ENCODE peak calls at places on chromosome 19, in nine cellular contexts. One of them, this sample, is unnamed.

GRCh38 chr19:5903054-5903501 is 512 bp downstream of the NDUFA11 start:
- DNase-seq in foreskin fibroblast: peak; percentile 73
- DNase-seq in astrocyte of the spinal cord: no peak
- DNase-seq in tibial nerve: no peak
- DNase-seq in neural crest cell: no peak
- DNase-seq in MM.1S: peak; percentile 30
- DNase-seq in Panc1: no peak
- DNase-seq in left ventricle myocardium inferior: no peak
- DNase-seq in cardiac fibroblast: peak; percentile 53
- DNase-seq in this sample: no peak

GRCh38 chr19:10226021-10226375 is 5.1 kb downstream of the S1PR2 start:
- DNase-seq in Panc1: no peak
- DNase-seq in foreskin fibroblast: no peak
- DNase-seq in MM.1S: no peak
- DNase-seq in tibial nerve: no peak
- DNase-seq in neural crest cell: no peak
- DNase-seq in cardiac fibroblast: no peak
- DNase-seq in left ventricle myocardium inferior: peak; percentile 34
- DNase-seq in astrocyte of the spinal cord: no peak
- DNase-seq in this sample: no peak

GRCh38 chr19:19866599-19867248 is 1.0 kb downstream of the ZNF253 start:
- DNase-seq in astrocyte of the spinal cord: no peak
- DNase-seq in Panc1: no peak
- DNase-seq in tibial nerve: no peak
- DNase-seq in neural crest cell: peak; percentile 28
- DNase-seq in cardiac fibroblast: peak; percentile 3
- DNase-seq in foreskin fibroblast: peak; percentile 4
- DNase-seq in MM.1S: peak; percentile 12
- DNase-seq in left ventricle myocardium inferior: no peak
- DNase-seq in this sample: peak; percentile 0

GRCh38 chr19:9306443-9306842 is 3.2 kb downstream of the ZNF699 start:
- DNase-seq in foreskin fibroblast: peak; percentile 59
- DNase-seq in astrocyte of the spinal cord: peak; percentile 85
- DNase-seq in neural crest cell: no peak
- DNase-seq in Panc1: no peak
- DNase-seq in left ventricle myocardium inferior: no peak
- DNase-seq in MM.1S: no peak
- DNase-seq in tibial nerve: no peak
- DNase-seq in cardiac fibroblast: peak; percentile 10
- DNase-seq in this sample: no peak

GRCh38 chr19:34962945-34963530 is 991 bp downstream of the ZNF792 start:
- DNase-seq in neural crest cell: no peak
- DNase-seq in Panc1: no peak
- DNase-seq in astrocyte of the spinal cord: peak; percentile 35
- DNase-seq in tibial nerve: no peak
- DNase-seq in left ventricle myocardium inferior: no peak
- DNase-seq in cardiac fibroblast: no peak
- DNase-seq in MM.1S: no peak
- DNase-seq in foreskin fibroblast: peak; percentile 24
- DNase-seq in this sample: no peak

GRCh38 chr19:47726467-47726866 is 13.2 kb downstream of the EHD2 start:
- DNase-seq in neural crest cell: no peak
- DNase-seq in cardiac fibroblast: peak; percentile 75
- DNase-seq in tibial nerve: no peak
- DNase-seq in foreskin fibroblast: peak; percentile 71
- DNase-seq in Panc1: no peak
- DNase-seq in astrocyte of the spinal cord: peak; percentile 64
- DNase-seq in left ventricle myocardium inferior: no peak
- DNase-seq in MM.1S: no peak
- DNase-seq in this sample: no peak

GRCh38 chr19:2759392-2759791 is 19.6 kb upstream of the SLC39A3 start:
- DNase-seq in Panc1: no peak
- DNase-seq in tibial nerve: no peak
- DNase-seq in foreskin fibroblast: no peak
- DNase-seq in MM.1S: no peak
- DNase-seq in cardiac fibroblast: no peak
- DNase-seq in left ventricle myocardium inferior: no peak
- DNase-seq in neural crest cell: no peak
- DNase-seq in astrocyte of the spinal cord: no peak
- DNase-seq in this sample: no peak

GRCh38 chr19:3003046-3003445 is 25.7 kb downstream of the TLE6 start:
- DNase-seq in MM.1S: no peak
- DNase-seq in Panc1: no peak
- DNase-seq in tibial nerve: no peak
- DNase-seq in astrocyte of the spinal cord: no peak
- DNase-seq in left ventricle myocardium inferior: no peak
- DNase-seq in cardiac fibroblast: no peak
- DNase-seq in foreskin fibroblast: no peak
- DNase-seq in neural crest cell: peak; percentile 58
- DNase-seq in this sample: no peak

GRCh38 chr19:12994701-12995595 is at the start of gene NFIX:
- DNase-seq in tibial nerve: peak; percentile 56
- DNase-seq in MM.1S: peak; percentile 54
- DNase-seq in Panc1: no peak
- DNase-seq in astrocyte of the spinal cord: peak; percentile 64
- DNase-seq in cardiac fibroblast: peak; percentile 78
- DNase-seq in neural crest cell: no peak
- DNase-seq in foreskin fibroblast: peak; percentile 85
- DNase-seq in left ventricle myocardium inferior: peak; percentile 81
- DNase-seq in this sample: peak; percentile 66

GRCh38 chr19:43780706-43781525 is at the start of gene KCNN4:
- DNase-seq in Panc1: no peak
- DNase-seq in neural crest cell: no peak
- DNase-seq in foreskin fibroblast: peak; percentile 68
- DNase-seq in left ventricle myocardium inferior: no peak
- DNase-seq in astrocyte of the spinal cord: peak; percentile 63
- DNase-seq in cardiac fibroblast: no peak
- DNase-seq in tibial nerve: no peak
- DNase-seq in MM.1S: no peak
- DNase-seq in this sample: peak; percentile 79

GRCh38 chr19:37973666-37974065 is 66.7 kb downstream of the SIPA1L3 start:
- DNase-seq in MM.1S: no peak
- DNase-seq in neural crest cell: no peak
- DNase-seq in cardiac fibroblast: no peak
- DNase-seq in foreskin fibroblast: no peak
- DNase-seq in Panc1: no peak
- DNase-seq in left ventricle myocardium inferior: no peak
- DNase-seq in tibial nerve: no peak
- DNase-seq in astrocyte of the spinal cord: no peak
- DNase-seq in this sample: no peak

GRCh38 chr19:29311391-29311790 is 98.4 kb upstream of the UQCRFS1 start:
- DNase-seq in foreskin fibroblast: no peak
- DNase-seq in Panc1: no peak
- DNase-seq in cardiac fibroblast: no peak
- DNase-seq in neural crest cell: no peak
- DNase-seq in left ventricle myocardium inferior: no peak
- DNase-seq in astrocyte of the spinal cord: no peak
- DNase-seq in MM.1S: no peak
- DNase-seq in tibial nerve: no peak
- DNase-seq in this sample: no peak

GRCh38 chr19:10431254-10431942 is 11.1 kb downstream of the PDE4A start:
- DNase-seq in foreskin fibroblast: peak; percentile 37
- DNase-seq in tibial nerve: no peak
- DNase-seq in left ventricle myocardium inferior: peak; percentile 32
- DNase-seq in neural crest cell: no peak
- DNase-seq in MM.1S: no peak
- DNase-seq in Panc1: no peak
- DNase-seq in cardiac fibroblast: no peak
- DNase-seq in astrocyte of the spinal cord: no peak
- DNase-seq in this sample: no peak

GRCh38 chr19:7534531-7534980 is 961 bp upstream of the PNPLA6 start:
- DNase-seq in left ventricle myocardium inferior: peak; percentile 63
- DNase-seq in astrocyte of the spinal cord: peak; percentile 81
- DNase-seq in foreskin fibroblast: peak; percentile 93
- DNase-seq in Panc1: no peak
- DNase-seq in tibial nerve: peak; percentile 69
- DNase-seq in cardiac fibroblast: peak; percentile 83
- DNase-seq in MM.1S: peak; percentile 39
- DNase-seq in neural crest cell: peak; percentile 37
- DNase-seq in this sample: peak; percentile 32

GRCh38 chr19:7535993-7536685 is 622 bp downstream of the PNPLA6 start:
- DNase-seq in tibial nerve: no peak
- DNase-seq in left ventricle myocardium inferior: no peak
- DNase-seq in Panc1: no peak
- DNase-seq in foreskin fibroblast: no peak
- DNase-seq in astrocyte of the spinal cord: no peak
- DNase-seq in MM.1S: no peak
- DNase-seq in cardiac fibroblast: no peak
- DNase-seq in neural crest cell: no peak
- DNase-seq in this sample: no peak

GRCh38 chr19:7533281-7533819 is 2.2 kb upstream of the PNPLA6 start:
- DNase-seq in cardiac fibroblast: peak; percentile 77
- DNase-seq in MM.1S: no peak
- DNase-seq in tibial nerve: peak; percentile 42
- DNase-seq in left ventricle myocardium inferior: peak; percentile 76
- DNase-seq in astrocyte of the spinal cord: peak; percentile 37
- DNase-seq in foreskin fibroblast: peak; percentile 84
- DNase-seq in neural crest cell: no peak
- DNase-seq in Panc1: no peak
- DNase-seq in this sample: no peak

GRCh38 chr19:7533925-7534480 is 1.5 kb upstream of the PNPLA6 start:
- DNase-seq in neural crest cell: peak; percentile 64
- DNase-seq in cardiac fibroblast: peak; percentile 92
- DNase-seq in astrocyte of the spinal cord: peak; percentile 93
- DNase-seq in foreskin fibroblast: peak; percentile 97
- DNase-seq in tibial nerve: peak; percentile 85
- DNase-seq in MM.1S: peak; percentile 92
- DNase-seq in left ventricle myocardium inferior: peak; percentile 88
- DNase-seq in Panc1: no peak
- DNase-seq in this sample: peak; percentile 65

GRCh38 chr19:7535035-7535992 is at the start of gene PNPLA6:
- DNase-seq in foreskin fibroblast: peak; percentile 98
- DNase-seq in MM.1S: peak; percentile 97
- DNase-seq in neural crest cell: peak; percentile 91
- DNase-seq in Panc1: peak; percentile 61
- DNase-seq in cardiac fibroblast: peak; percentile 96
- DNase-seq in left ventricle myocardium inferior: peak; percentile 98
- DNase-seq in astrocyte of the spinal cord: peak; percentile 95
- DNase-seq in tibial nerve: peak; percentile 95
- DNase-seq in this sample: peak; percentile 94
- TF ChIP-seq CTCF in foreskin fibroblast: no peak
- TF ChIP-seq CTCF in MM.1S: no peak
- TF ChIP-seq CTCF in neural crest cell: no peak
- TF ChIP-seq CTCF in Panc1: no peak
- TF ChIP-seq CTCF in cardiac fibroblast: no peak
- TF ChIP-seq CTCF in left ventricle myocardium inferior: no peak
- TF ChIP-seq CTCF in astrocyte of the spinal cord: no peak
- TF ChIP-seq CTCF in tibial nerve: no peak
- TF ChIP-seq CTCF in this sample: no peak

DNA sequence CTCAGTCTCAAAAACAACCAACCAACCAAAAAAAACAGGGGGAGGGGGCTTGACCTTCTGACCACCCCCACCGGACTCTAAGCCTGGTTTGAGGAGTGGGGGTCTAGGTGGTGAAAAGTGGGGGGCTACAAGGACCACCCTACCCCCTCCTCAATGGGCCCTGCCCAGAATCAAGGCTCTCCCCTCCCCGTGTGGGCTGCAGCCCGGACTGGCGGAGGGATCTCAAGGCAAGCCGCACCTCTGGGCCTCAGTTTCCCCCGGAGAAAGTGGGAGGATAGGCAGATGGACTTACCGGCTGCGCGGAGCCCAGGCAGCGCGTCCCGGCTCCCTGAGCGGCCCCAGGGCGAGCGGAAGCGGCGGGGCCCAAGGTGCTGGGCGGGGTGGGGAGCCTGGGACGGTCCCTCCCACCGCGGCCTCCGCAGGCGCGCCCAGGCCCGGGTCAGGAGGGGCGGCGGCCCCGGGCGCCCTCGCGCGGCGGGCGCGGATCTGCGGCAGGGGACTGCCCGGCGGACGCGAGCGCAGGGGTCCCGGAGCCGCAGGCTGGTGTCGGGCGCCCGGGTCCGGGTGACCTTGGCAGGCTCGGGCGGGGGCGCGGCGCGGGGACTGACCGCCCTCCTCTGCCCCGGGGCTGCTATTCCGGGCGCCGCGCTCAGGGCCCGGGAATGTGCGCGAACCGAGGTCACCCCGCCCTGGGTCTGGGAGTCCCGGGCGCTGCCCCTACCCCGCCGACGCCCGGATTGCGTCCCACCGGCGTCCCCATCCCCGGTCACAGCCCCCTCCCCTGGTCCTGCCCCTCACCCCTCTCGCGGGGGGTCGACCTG is at the start of gene ADAMTSL5:
- DNase-seq in foreskin fibroblast: peak; percentile 88
- DNase-seq in cardiac fibroblast: peak; percentile 70
- DNase-seq in MM.1S: peak; percentile 72
- DNase-seq in Panc1: no peak
- DNase-seq in left ventricle myocardium inferior: peak; percentile 69
- DNase-seq in tibial nerve: no peak
- DNase-seq in astrocyte of the spinal cord: no peak
- DNase-seq in neural crest cell: no peak
- DNase-seq in this sample: peak; percentile 71
- TF ChIP-seq CTCF in foreskin fibroblast: no peak
- TF ChIP-seq CTCF in cardiac fibroblast: no peak
- TF ChIP-seq CTCF in MM.1S: no peak
- TF ChIP-seq CTCF in Panc1: peak; percentile 73
- TF ChIP-seq CTCF in left ventricle myocardium inferior: peak; percentile 31
- TF ChIP-seq CTCF in tibial nerve: peak; percentile 30
- TF ChIP-seq CTCF in astrocyte of the spinal cord: no peak
- TF ChIP-seq CTCF in neural crest cell: peak; percentile 16
- TF ChIP-seq CTCF in this sample: no peak

DNA sequence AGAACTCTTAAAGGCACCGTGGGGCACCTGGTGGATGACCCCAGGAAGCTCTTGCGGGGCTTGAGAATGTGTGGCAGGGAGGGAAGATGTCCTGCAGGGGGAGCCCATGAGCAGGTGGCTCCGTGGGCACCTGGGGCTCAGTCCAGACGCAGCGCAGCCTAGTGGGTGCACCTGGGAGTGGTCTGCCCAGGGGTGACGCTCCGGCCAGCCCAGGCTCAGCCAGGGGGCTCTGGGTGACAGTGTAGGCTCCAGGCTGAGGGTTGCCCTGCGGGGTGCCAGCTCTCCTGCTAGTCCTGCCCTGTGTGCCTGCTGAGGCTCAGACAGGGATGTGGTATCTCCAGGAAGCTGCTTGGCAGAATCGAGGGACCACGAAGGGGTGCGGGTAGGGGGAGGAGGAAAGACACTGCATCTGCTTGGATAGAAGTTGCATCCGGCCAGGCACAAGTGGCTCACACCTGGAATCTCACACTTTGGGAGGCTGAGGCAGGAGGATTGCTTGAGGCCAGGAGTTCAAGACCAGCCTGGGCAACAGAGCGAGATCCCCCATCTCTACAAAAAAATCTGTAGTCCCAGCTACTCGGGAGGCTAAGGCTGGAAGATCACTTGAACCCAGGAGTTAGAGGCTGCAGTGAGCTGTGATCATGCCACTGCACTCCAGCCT is 15.0 kb upstream of the PGLS start:
- DNase-seq in left ventricle myocardium inferior: peak; percentile 63
- DNase-seq in tibial nerve: peak; percentile 52
- DNase-seq in astrocyte of the spinal cord: peak; percentile 59
- DNase-seq in MM.1S: peak; percentile 77
- DNase-seq in foreskin fibroblast: peak; percentile 78
- DNase-seq in cardiac fibroblast: peak; percentile 73
- DNase-seq in Panc1: peak; percentile 58
- DNase-seq in neural crest cell: peak; percentile 66
- DNase-seq in this sample: peak; percentile 75
- TF ChIP-seq CTCF in left ventricle myocardium inferior: peak; percentile 85
- TF ChIP-seq CTCF in tibial nerve: peak; percentile 88
- TF ChIP-seq CTCF in astrocyte of the spinal cord: peak; percentile 93
- TF ChIP-seq CTCF in MM.1S: peak; percentile 99
- TF ChIP-seq CTCF in foreskin fibroblast: peak; percentile 92
- TF ChIP-seq CTCF in cardiac fibroblast: peak; percentile 98
- TF ChIP-seq CTCF in Panc1: peak; percentile 95
- TF ChIP-seq CTCF in neural crest cell: peak; percentile 78
- TF ChIP-seq CTCF in this sample: peak; percentile 76

GRCh38 chr19:53957448-53958167 is 5.1 kb upstream of the CACNG8 start:
- DNase-seq in foreskin fibroblast: no peak
- DNase-seq in MM.1S: no peak
- DNase-seq in neural crest cell: no peak
- DNase-seq in tibial nerve: no peak
- DNase-seq in astrocyte of the spinal cord: no peak
- DNase-seq in Panc1: no peak
- DNase-seq in left ventricle myocardium inferior: no peak
- DNase-seq in cardiac fibroblast: no peak
- DNase-seq in this sample: no peak
- TF ChIP-seq CTCF in foreskin fibroblast: no peak
- TF ChIP-seq CTCF in MM.1S: no peak
- TF ChIP-seq CTCF in neural crest cell: no peak
- TF ChIP-seq CTCF in tibial nerve: no peak
- TF ChIP-seq CTCF in astrocyte of the spinal cord: no peak
- TF ChIP-seq CTCF in Panc1: no peak
- TF ChIP-seq CTCF in left ventricle myocardium inferior: no peak
- TF ChIP-seq CTCF in cardiac fibroblast: no peak
- TF ChIP-seq CTCF in this sample: no peak